ENCODE peak calls at places on chromosomes 2 and 18, in five cellular contexts. C is IMR-90, X is A549, B is GM23248, Q is OCI-LY7. G is an unnamed sample.

GRCh38 chr18:76994086-76994654 is 138.4 kb downstream of the MBP start:
- DNase-seq in X (no peak), Q (no peak), B (no peak), C (peak), G (no peak)

GRCh38 chr2:18345848-18346247 is 214.6 kb downstream of the RDH14 start:
- DNase-seq in C (peak), B (peak), X (no peak), Q (no peak), G (peak)

GRCh38 chr2:39127973-39128372 is 7.1 kb upstream of the SOS1 start:
- DNase-seq in B (peak), X (no peak), C (peak), Q (peak), G (no peak)

GRCh38 chr18:21369146-21369545 is 127.1 kb downstream of the GREB1L start:
- DNase-seq in X (no peak), C (no peak), Q (no peak), B (peak), G (no peak)

GRCh38 chr2:82013641-82014040 is 1709.1 kb upstream of the LRRTM1 start:
- DNase-seq in B (no peak), X (no peak), C (no peak), Q (no peak), G (no peak)

GRCh38 chr18:8713691-8714090 is 8.3 kb downstream of the MTCL1 start:
- DNase-seq in Q (no peak), C (no peak), B (no peak), X (no peak), G (no peak)

GRCh38 chr18:77361382-77361781 is 111.7 kb downstream of the GALR1 start:
- DNase-seq in C (no peak), Q (no peak), X (no peak), B (no peak), G (no peak)

GRCh38 chr2:218429951-218430692 is 11.2 kb downstream of the VIL1 start:
- DNase-seq in B (no peak), Q (no peak), X (no peak), C (no peak), G (no peak)

GRCh38 chr18:31656754-31657153 is 27.6 kb downstream of the B4GALT6 start:
- DNase-seq in B (no peak), X (no peak), C (no peak), Q (no peak), G (no peak)

GRCh38 chr2:225598922-225599321 is 199.4 kb downstream of the NYAP2 start:
- DNase-seq in X (no peak), B (peak), Q (no peak), C (no peak), G (no peak)

GRCh38 chr18:10851824-10852225 is 297.5 kb downstream of the PIEZO2 start:
- DNase-seq in X (peak), Q (peak), B (peak), C (peak), G (no peak)

GRCh38 chr2:1938986-1939385 is 194.7 kb upstream of the PXDN start:
- DNase-seq in C (no peak), Q (no peak), B (no peak), X (no peak), G (no peak)

GRCh38 chr18:79317718-79318117 is 78.0 kb upstream of the NFATC1 start:
- DNase-seq in C (no peak), B (no peak), X (no peak), Q (no peak), G (no peak)

GRCh38 chr2:128585706-128586105 is 267.0 kb upstream of the HS6ST1 start:
- DNase-seq in X (no peak), C (peak), B (peak), Q (no peak), G (peak)

GRCh38 chr2:179974743-179975142 is 32.4 kb downstream of the CWC22 start:
- DNase-seq in Q (no peak), X (no peak), B (no peak), C (no peak), G (peak)

DNA sequence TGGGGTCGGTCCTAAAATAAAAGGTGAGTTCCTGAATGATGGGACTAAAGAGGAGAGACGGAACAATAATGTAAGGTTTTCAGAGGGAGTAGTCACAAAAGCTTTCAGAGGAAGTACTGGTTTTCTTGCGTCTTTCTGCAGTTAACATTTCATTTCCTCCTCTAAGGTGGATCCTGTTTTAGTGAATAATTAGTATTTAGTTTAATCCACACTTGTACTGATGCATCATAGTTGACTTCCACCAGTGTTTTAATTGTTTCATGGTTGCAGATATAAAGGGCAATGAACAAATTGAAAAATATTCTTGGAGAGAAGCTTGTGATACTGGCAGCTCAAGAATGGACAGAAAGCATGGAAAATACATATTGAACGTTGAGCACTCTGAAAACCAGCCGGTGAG is at the start of gene DYNAP:
- DNase-seq in B (no peak), Q (no peak), X (no peak), C (no peak), G (no peak)
- H3K4me2 ChIP-seq in B (no peak), Q (no peak), X (no peak), C (no peak), G (no peak)

GRCh38 chr2:27714851-27715291 is 51.2 kb downstream of the SLC4A1AP start:
- DNase-seq in C (no peak), Q (no peak), X (no peak), B (peak), G (no peak)
- H3K4me2 ChIP-seq in C (peak), Q (no peak), X (peak), B (peak), G (peak)

GRCh38 chr2:68420254-68420910 is 46.7 kb downstream of the FBXO48 start:
- DNase-seq in X (no peak), Q (peak), C (peak), B (peak), G (no peak)

GRCh38 chr2:68418855-68419254 is 48.2 kb downstream of the FBXO48 start:
- DNase-seq in B (no peak), Q (peak), C (no peak), X (no peak), G (no peak)

GRCh38 chr2:68416081-68416675 is 50.9 kb downstream of the FBXO48 start:
- DNase-seq in Q (no peak), B (no peak), C (no peak), X (no peak), G (no peak)

GRCh38 chr2:68417931-68418330 is 49.2 kb downstream of the FBXO48 start:
- DNase-seq in X (no peak), B (no peak), C (no peak), Q (no peak), G (no peak)

DNA sequence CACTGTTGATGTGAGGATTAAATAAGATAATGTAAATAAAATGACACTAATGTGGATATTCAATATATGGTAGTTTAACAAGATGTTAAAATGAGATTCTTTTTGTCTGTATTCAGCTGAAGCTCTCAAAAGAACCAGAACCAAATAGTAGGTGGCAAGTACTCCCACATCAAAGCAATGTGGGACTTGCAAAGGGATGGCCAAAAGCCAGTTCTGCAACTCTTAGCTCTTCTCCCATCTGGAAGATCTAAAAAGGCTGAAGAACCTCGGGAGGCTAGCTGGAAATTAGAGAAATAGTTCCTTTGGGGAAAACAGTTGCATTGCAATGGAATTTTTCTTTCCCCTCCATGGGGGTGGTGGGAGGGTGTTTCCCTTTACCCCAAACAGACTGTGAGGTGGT is 48.7 kb downstream of the FBXO48 start:
- DNase-seq in C (no peak), B (no peak), Q (no peak), X (no peak), G (no peak)
- H3K4me2 ChIP-seq in C (no peak), B (no peak), Q (peak), X (no peak), G (no peak)

GRCh38 chr18:12861637-12862036 is 22.4 kb downstream of the PTPN2 start:
- DNase-seq in X (no peak), C (no peak), Q (peak), B (no peak), G (no peak)

GRCh38 chr18:12862467-12862866 is 21.6 kb downstream of the PTPN2 start:
- DNase-seq in B (no peak), C (no peak), Q (peak), X (no peak), G (peak)

GRCh38 chr18:12860530-12860929 is 23.5 kb downstream of the PTPN2 start:
- DNase-seq in C (no peak), X (no peak), Q (no peak), B (no peak), G (peak)

GRCh38 chr18:12862874-12863482 is 21.1 kb downstream of the PTPN2 start:
- DNase-seq in C (no peak), B (no peak), Q (peak), X (no peak), G (no peak)

GRCh38 chr18:12863687-12864086 is 20.4 kb downstream of the PTPN2 start:
- DNase-seq in C (peak), X (no peak), Q (no peak), B (peak), G (no peak)
- H3K4me2 ChIP-seq in C (no peak), X (no peak), Q (peak), B (no peak), G (no peak)

GRCh38 chr2:160474891-160475795 is 18.5 kb downstream of the RBMS1 start:
- DNase-seq in Q (no peak), C (peak), X (no peak), B (no peak), G (no peak)

GRCh38 chr2:160471950-160472349 is 21.7 kb downstream of the RBMS1 start:
- DNase-seq in C (no peak), B (peak), X (no peak), Q (no peak), G (no peak)

GRCh38 chr2:160472839-160473251 is 20.8 kb downstream of the RBMS1 start:
- DNase-seq in X (no peak), Q (no peak), B (no peak), C (peak), G (no peak)

GRCh38 chr2:160474319-160474645 is 19.3 kb downstream of the RBMS1 start:
- DNase-seq in B (no peak), X (no peak), Q (no peak), C (no peak), G (no peak)

GRCh38 chr2:160473508-160474318 is 19.9 kb downstream of the RBMS1 start:
- DNase-seq in Q (no peak), X (no peak), B (peak), C (no peak), G (no peak)
- H3K4me2 ChIP-seq in Q (no peak), X (no peak), B (peak), C (peak), G (no peak)

G was measured in trophoblast cell.